ENCODE peak calls at places on chromosomes 13 and 19, in eight cellular contexts. A is uterus, Q is MM.1S, V is fibroblast of pulmonary artery, D is cardiac muscle cell, G is epithelial cell of esophagus, Z is A673, L is lower lobe of right lung. M is an unnamed sample.

GRCh38 chr13:42970824-42971669 is 21.0 kb downstream of the EPSTI1 start:
- DNase-seq in A (no peak), Q (peak), V (peak), D (peak), G (peak), Z (peak), L (no peak), M (peak)

GRCh38 chr13:114096811-114097503 is 35.5 kb downstream of the RASA3 start:
- DNase-seq in A (no peak), Q (no peak), V (no peak), D (no peak), G (peak), Z (no peak), L (no peak), M (no peak)

GRCh38 chr19:5947435-5947834 is 30.5 kb downstream of the RANBP3 start:
- DNase-seq in A (peak), Q (no peak), V (peak), D (no peak), G (no peak), Z (no peak), L (peak), M (peak)

GRCh38 chr13:111383591-111384440 is 63.4 kb downstream of the TEX29 start:
- DNase-seq in A (no peak), Q (no peak), V (no peak), D (no peak), G (no peak), Z (no peak), L (no peak), M (no peak)

GRCh38 chr13:101144808-101145419 is 271.4 kb downstream of the NALCN start:
- DNase-seq in A (no peak), Q (peak), V (peak), D (peak), G (peak), Z (peak), L (no peak), M (peak)

GRCh38 chr13:75760182-75760981 is 124.3 kb downstream of the LMO7 start:
- DNase-seq in A (no peak), Q (no peak), V (no peak), D (peak), G (peak), Z (no peak), L (peak), M (no peak)

GRCh38 chr19:29303035-29303706 is 90.2 kb upstream of the UQCRFS1 start:
- DNase-seq in A (no peak), Q (no peak), V (no peak), D (no peak), G (no peak), Z (no peak), L (no peak), M (no peak)

GRCh38 chr19:19742773-19743172 is 9.9 kb upstream of the ZNF14 start:
- DNase-seq in A (no peak), Q (no peak), V (no peak), D (no peak), G (no peak), Z (no peak), L (no peak), M (no peak)

GRCh38 chr19:34975056-34975455 is 11.0 kb upstream of the ZNF792 start:
- DNase-seq in A (no peak), Q (no peak), V (no peak), D (no peak), G (no peak), Z (no peak), L (no peak), M (no peak)

GRCh38 chr13:29901714-29902631 is 51.6 kb upstream of the UBL3 start:
- DNase-seq in A (peak), Q (peak), V (peak), D (no peak), G (peak), Z (peak), L (no peak), M (peak)

GRCh38 chr13:104571161-104571889 is 1505.1 kb upstream of the SLC10A2 start:
- DNase-seq in A (peak), Q (peak), V (peak), D (peak), G (peak), Z (peak), L (no peak), M (peak)

GRCh38 chr19:41909706-41910105 is 18.5 kb downstream of the ERFL start:
- DNase-seq in A (no peak), Q (no peak), V (no peak), D (no peak), G (no peak), Z (no peak), L (no peak), M (no peak)

GRCh38 chr19:1016647-1017114 is 4.2 kb downstream of the TMEM259 start:
- DNase-seq in A (no peak), Q (peak), V (peak), D (no peak), G (peak), Z (no peak), L (no peak), M (peak)

DNA sequence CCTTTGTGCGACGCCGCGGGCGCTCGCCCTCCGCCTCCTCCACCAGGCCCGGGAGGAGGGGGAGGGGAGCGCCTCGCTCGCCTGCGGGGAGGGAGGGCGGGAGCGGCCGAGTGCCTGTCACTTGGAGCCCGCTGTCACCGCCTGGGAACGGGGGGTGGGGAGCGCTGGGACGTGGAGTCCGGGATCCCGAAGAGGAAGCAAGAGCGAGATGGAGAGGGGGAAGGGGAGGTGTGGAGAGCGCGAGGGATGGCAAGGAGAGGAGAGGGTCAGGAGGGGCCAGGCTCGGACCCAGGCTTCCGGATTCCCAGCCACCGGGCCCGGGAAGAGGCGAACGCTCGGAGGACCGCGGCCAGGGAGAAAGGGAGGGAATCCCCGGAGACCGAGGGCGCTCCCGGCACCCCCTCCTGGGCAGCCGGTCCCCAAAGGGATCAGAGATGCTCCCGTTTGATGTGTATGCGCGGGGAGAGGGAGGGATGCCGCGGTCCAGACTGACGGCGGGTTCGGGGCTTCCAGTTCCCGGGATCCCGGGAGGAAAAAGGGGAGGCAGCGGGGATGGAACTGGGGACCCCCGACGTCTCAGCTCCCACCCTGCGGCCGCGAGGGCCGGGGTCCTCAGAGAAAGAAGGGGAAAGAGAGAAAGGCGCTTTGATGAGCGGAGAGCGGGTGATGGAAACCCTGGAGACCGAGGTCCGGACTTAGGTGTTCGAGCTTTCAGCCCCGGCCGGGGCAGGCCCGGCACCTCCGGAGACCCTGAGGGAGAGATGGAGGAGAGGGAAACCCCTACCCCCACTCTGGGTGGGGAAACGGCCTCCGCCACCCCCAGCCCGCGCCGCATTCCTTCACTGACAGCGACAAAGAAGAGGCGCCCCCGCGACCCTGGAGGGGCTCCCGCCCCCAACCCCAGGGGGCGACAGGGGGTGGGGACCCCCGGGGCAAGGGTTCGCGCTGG is 4.7 kb upstream of the DPF1 start:
- DNase-seq in A (no peak), Q (no peak), V (no peak), D (peak), G (no peak), Z (peak), L (no peak), M (no peak)
- H3K4me3 ChIP-seq in A (no peak), Q (peak), V (peak), D (peak), G (no peak), Z (peak), L (no peak), M (peak)

GRCh38 chr13:33761744-33762143 is 56.2 kb upstream of the RFC3 start:
- DNase-seq in A (no peak), Q (no peak), V (no peak), D (peak), G (peak), Z (peak), L (no peak), M (peak)
- TF ChIP-seq CTCF in A (no peak), Q (no peak), V (peak), D (no peak), G (no peak), Z (peak), L (no peak), M (peak)

DNA sequence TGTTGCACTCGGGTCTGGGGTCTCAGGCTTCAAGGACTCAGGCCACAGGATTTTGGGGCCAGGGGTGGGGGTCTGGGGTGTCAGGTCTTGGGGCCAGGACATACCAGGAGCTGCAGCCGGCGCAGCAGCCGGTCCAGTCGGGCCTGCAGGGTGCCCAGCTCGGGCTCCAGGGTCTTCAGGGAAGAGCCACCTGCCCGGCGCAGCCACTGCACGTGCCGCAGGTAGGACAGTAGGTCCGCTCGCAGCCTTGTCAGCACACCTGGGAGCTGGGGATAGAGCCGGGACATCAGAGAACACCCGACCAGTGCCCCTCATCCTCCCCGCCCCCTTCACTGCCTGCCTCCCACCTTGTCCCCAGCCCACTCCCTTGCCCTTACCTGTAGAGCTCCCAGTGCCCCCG is 2.2 kb downstream of the IL11 start:
- DNase-seq in A (no peak), Q (no peak), V (no peak), D (no peak), G (no peak), Z (no peak), L (no peak), M (no peak)
- H3K4me3 ChIP-seq in A (no peak), Q (no peak), V (no peak), D (no peak), G (no peak), Z (no peak), L (no peak), M (peak)

GRCh38 chr19:55504252-55504603 is 16.0 kb downstream of the SSC5D start:
- DNase-seq in A (no peak), Q (no peak), V (no peak), D (no peak), G (no peak), Z (no peak), L (no peak), M (no peak)
- TF ChIP-seq CTCF in A (no peak), Q (peak), V (no peak), D (no peak), G (no peak), Z (no peak), L (peak), M (no peak)

GRCh38 chr19:18009412-18010066 is 1.6 kb downstream of the ARRDC2 start:
- DNase-seq in A (no peak), Q (no peak), V (no peak), D (no peak), G (no peak), Z (no peak), L (no peak), M (no peak)
- H3K4me3 ChIP-seq in A (no peak), Q (no peak), V (peak), D (no peak), G (no peak), Z (no peak), L (peak), M (no peak)

GRCh38 chr13:21343659-21344058 is 115.4 kb downstream of the ZDHHC20 start:
- DNase-seq in A (no peak), Q (no peak), V (no peak), D (no peak), G (no peak), Z (no peak), L (no peak), M (no peak)
- TF ChIP-seq CTCF in A (no peak), Q (no peak), V (no peak), D (no peak), G (no peak), Z (no peak), L (no peak), M (no peak)

GRCh38 chr19:58128041-58128685 is 22.4 kb downstream of the ZNF329 start:
- DNase-seq in A (no peak), Q (no peak), V (no peak), D (no peak), G (no peak), Z (no peak), L (no peak), M (no peak)
- H3K4me3 ChIP-seq in A (no peak), Q (no peak), V (no peak), D (no peak), G (no peak), Z (no peak), L (no peak), M (no peak)

DNA sequence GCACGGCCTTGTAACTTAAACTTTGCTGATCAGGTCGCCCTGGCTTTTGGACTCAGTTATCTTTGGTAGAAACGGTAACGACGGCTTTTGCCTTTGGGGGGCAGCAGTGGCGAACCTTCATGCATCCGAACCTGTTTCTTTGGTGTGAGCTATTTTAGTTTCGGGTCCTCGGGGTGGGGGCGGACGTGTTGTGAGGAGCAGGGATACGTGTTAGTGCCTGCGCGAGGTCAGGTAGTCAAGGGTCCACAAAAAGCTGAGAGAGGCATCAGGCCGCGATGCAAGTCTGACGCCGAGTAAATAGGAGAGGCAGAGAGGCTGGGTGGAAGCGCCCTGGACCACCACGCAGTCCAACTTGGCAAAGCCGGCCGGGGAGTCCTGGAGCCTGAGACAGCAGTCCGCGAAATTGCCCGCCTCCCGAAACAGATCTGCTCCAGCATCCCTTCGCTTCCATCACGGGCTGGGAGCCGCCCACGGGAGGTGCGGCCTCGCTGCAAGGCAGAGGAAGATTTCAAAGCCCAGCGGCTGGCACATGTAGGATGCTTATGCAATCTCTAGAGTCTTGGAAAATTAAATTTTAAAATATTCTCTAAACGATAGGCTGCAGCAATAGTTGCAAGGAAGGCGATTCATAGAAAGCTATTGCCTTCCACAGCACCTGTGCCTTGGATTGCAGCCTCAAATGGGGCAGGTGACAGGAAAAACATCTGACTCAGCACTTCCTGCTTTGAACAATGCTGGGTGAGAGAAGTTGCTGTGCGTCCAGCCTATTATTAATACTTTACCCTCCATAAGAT is 4.6 kb upstream of the TPP2 start:
- DNase-seq in A (peak), Q (peak), V (peak), D (peak), G (peak), Z (peak), L (peak), M (peak)
- TF ChIP-seq CTCF in A (peak), Q (peak), V (peak), D (peak), G (peak), Z (peak), L (peak), M (peak)

GRCh38 chr19:45019187-45019586 is 17.9 kb downstream of the RELB start:
- DNase-seq in A (no peak), Q (no peak), V (no peak), D (no peak), G (peak), Z (no peak), L (no peak), M (no peak)
- H3K4me3 ChIP-seq in A (no peak), Q (no peak), V (no peak), D (no peak), G (no peak), Z (no peak), L (no peak), M (no peak)